ENCODE peak calls at places on chromosomes 2 and 18, in ten cellular contexts. A is iris pigment epithelial cell, F is uterus, M is HT-29, U is T1000, Z is anterior cingulate cortex, D is Right ventricle myocardium superior, I is renal cortical epithelial cell, Y is NAMALWA, H is MV-4-11. N is an unnamed sample.
A peak's percentile ranks its signal among the peaks of the same experiment; 100 is the strongest.

GRCh38 chr2:237486819-237487448 is at the start of gene MLPH:
- DNase-seq in U (no peak), Y (no peak), A (peak; percentile 66), F (peak; percentile 63), H (no peak), I (no peak), D (peak; percentile 74), M (peak; percentile 80), Z (no peak), N (no peak)

GRCh38 chr18:44325903-44326650 is 354.6 kb upstream of the SETBP1 start:
- DNase-seq in F (peak; percentile 24), I (peak; percentile 70), U (no peak), A (peak; percentile 79), M (peak; percentile 44), H (no peak), Z (no peak), Y (peak; percentile 67), D (peak; percentile 42), N (no peak)

GRCh38 chr18:35267809-35268208 is 22.2 kb downstream of the ZSCAN30 start:
- DNase-seq in Z (no peak), U (no peak), H (no peak), D (peak; percentile 61), Y (no peak), A (no peak), M (no peak), I (no peak), F (peak; percentile 26), N (no peak)

GRCh38 chr2:3805120-3805519 is 101.7 kb downstream of the DCDC2C start:
- DNase-seq in Z (no peak), A (peak; percentile 21), Y (no peak), H (no peak), F (no peak), I (no peak), M (peak; percentile 69), D (no peak), U (no peak), N (peak; percentile 59)

GRCh38 chr2:11550901-11551568 is 17.2 kb downstream of the GREB1 start:
- DNase-seq in Y (no peak), Z (no peak), I (no peak), H (no peak), D (no peak), U (no peak), F (no peak), M (no peak), A (no peak), N (no peak)

GRCh38 chr2:203685081-203685621 is 21.3 kb upstream of the CD28 start:
- DNase-seq in F (no peak), Y (no peak), M (no peak), H (peak; percentile 8), I (peak; percentile 83), A (peak; percentile 96), Z (no peak), U (no peak), D (no peak), N (no peak)

GRCh38 chr2:205984381-205984780 is 101.6 kb downstream of the INO80D start:
- DNase-seq in U (no peak), M (no peak), D (no peak), Z (no peak), H (peak; percentile 15), A (no peak), Y (no peak), F (no peak), I (no peak), N (no peak)

GRCh38 chr2:121095257-121096080 is 189.5 kb downstream of the TFCP2L1 start:
- DNase-seq in M (peak; percentile 54), Z (no peak), U (no peak), H (peak; percentile 12), Y (peak; percentile 41), D (peak; percentile 71), F (no peak), A (peak; percentile 77), I (peak; percentile 67), N (peak; percentile 66)

GRCh38 chr2:175439416-175439815 is 257.9 kb upstream of the ATP5MC3 start:
- DNase-seq in U (no peak), D (no peak), Y (no peak), F (no peak), H (no peak), M (no peak), I (no peak), Z (no peak), A (no peak), N (no peak)

GRCh38 chr2:147173186-147173575 is 671.6 kb upstream of the ACVR2A start:
- DNase-seq in D (no peak), Z (no peak), H (no peak), F (no peak), U (peak; percentile 6), I (peak; percentile 94), M (no peak), Y (no peak), A (peak; percentile 40), N (no peak)

GRCh38 chr2:98571796-98572195 is 36.5 kb downstream of the COA5 start:
- DNase-seq in M (no peak), F (no peak), D (no peak), H (no peak), U (no peak), Z (no peak), A (no peak), Y (no peak), I (no peak), N (no peak)

GRCh38 chr18:31398191-31398590 is 21.6 kb downstream of the DSG4 start:
- DNase-seq in F (no peak), U (no peak), H (no peak), A (no peak), Y (no peak), Z (no peak), M (peak; percentile 25), D (no peak), I (no peak), N (no peak)

GRCh38 chr2:170897108-170897507 is 31.9 kb upstream of the GORASP2 start:
- DNase-seq in F (no peak), M (no peak), U (no peak), Y (no peak), A (no peak), I (no peak), H (no peak), Z (no peak), D (no peak), N (no peak)

GRCh38 chr18:55833543-55833942 is 245.6 kb upstream of the TCF4 start:
- DNase-seq in Z (no peak), F (no peak), M (peak; percentile 3), D (no peak), A (peak; percentile 99), I (peak; percentile 99), H (no peak), Y (no peak), U (peak; percentile 62), N (no peak)

GRCh38 chr18:56202567-56203136 is 435.7 kb downstream of the TXNL1 start:
- DNase-seq in Z (no peak), Y (no peak), H (no peak), D (no peak), M (no peak), I (no peak), U (no peak), A (no peak), F (no peak), N (no peak)

GRCh38 chr18:23438608-23439366 is 14.3 kb upstream of the RIOK3 start:
- DNase-seq in I (no peak), D (no peak), U (no peak), F (no peak), Z (no peak), A (no peak), M (no peak), Y (no peak), H (no peak), N (no peak)

GRCh38 chr2:8303322-8303832 is 378.5 kb upstream of the ID2 start:
- DNase-seq in F (no peak), I (peak; percentile 59), A (no peak), H (peak; percentile 99), Y (peak; percentile 88), U (no peak), M (no peak), D (peak; percentile 79), Z (no peak), N (no peak)

GRCh38 chr2:110931648-110932047 is 189.1 kb upstream of the BCL2L11 start:
- DNase-seq in I (peak; percentile 21), Z (no peak), A (peak; percentile 72), H (no peak), U (no peak), D (no peak), M (no peak), F (no peak), Y (no peak), N (no peak)

GRCh38 chr2:234298916-234299315 is 198.0 kb downstream of the ARL4C start:
- DNase-seq in I (no peak), D (no peak), M (no peak), Y (no peak), F (no peak), A (no peak), U (no peak), Z (no peak), H (no peak), N (no peak)

N was measured in SW480.